ENCODE peak calls at places on chromosomes 1 and 21, in eight cellular contexts. M is neural progenitor cell, L is fibroblast of lung, H is astrocyte, I is mammary epithelial cell, F is GM23248, R is HCT116, P is PC-9. U is an unnamed sample.
A peak's percentile ranks its signal among the peaks of the same experiment; 100 is the strongest.

GRCh38 chr1:39102537-39103320 is 76.6 kb downstream of the NDUFS5 start:
- DNase-seq in F (peak; percentile 87), L (peak; percentile 87), R (peak; percentile 50), P (peak; percentile 64), M (peak; percentile 80), H (peak; percentile 69), I (peak; percentile 68), U (peak; percentile 63)

GRCh38 chr1:32337855-32338636 is 2.0 kb upstream of the MARCKSL1 start:
- DNase-seq in I (peak; percentile 85), F (no peak), R (no peak), P (no peak), M (peak; percentile 57), L (no peak), H (peak; percentile 55), U (no peak)

GRCh38 chr1:53639996-53640695 is 98.8 kb downstream of the GLIS1 start:
- DNase-seq in L (no peak), P (no peak), R (no peak), H (no peak), F (no peak), M (no peak), I (no peak), U (no peak)

GRCh38 chr1:151853411-151853930 is at the start of gene THEM5:
- DNase-seq in M (no peak), L (no peak), F (peak; percentile 51), I (no peak), P (no peak), H (no peak), R (no peak), U (peak; percentile 22)

GRCh38 chr1:87669671-87670070 is 341.0 kb downstream of the LMO4 start:
- DNase-seq in F (no peak), R (no peak), I (no peak), P (no peak), H (no peak), L (no peak), M (no peak), U (no peak)

GRCh38 chr21:42684109-42684916 is 30.9 kb downstream of the PDE9A start:
- DNase-seq in P (no peak), M (no peak), F (peak; percentile 38), L (no peak), I (no peak), H (no peak), R (no peak), U (peak; percentile 92)

GRCh38 chr1:14653461-14653960 is 55.0 kb downstream of the KAZN start:
- DNase-seq in M (no peak), I (peak; percentile 38), L (peak; percentile 11), P (no peak), H (no peak), R (no peak), F (no peak), U (no peak)

GRCh38 chr21:25867041-25867440 is 132.3 kb downstream of the GABPA start:
- DNase-seq in M (no peak), H (no peak), R (no peak), P (no peak), L (no peak), F (no peak), I (no peak), U (no peak)

GRCh38 chr1:43582162-43582566 is 51.5 kb downstream of the PTPRF start:
- DNase-seq in P (peak; percentile 91), M (peak; percentile 31), F (peak; percentile 97), R (peak; percentile 93), H (peak; percentile 95), L (peak; percentile 88), I (peak; percentile 99), U (peak; percentile 48)

GRCh38 chr1:2277741-2278488 is 49.8 kb downstream of the SKI start:
- DNase-seq in P (no peak), R (no peak), M (no peak), L (no peak), F (peak; percentile 63), I (no peak), H (no peak), U (no peak)

GRCh38 chr1:2276803-2277580 is 48.9 kb downstream of the SKI start:
- DNase-seq in H (peak; percentile 64), M (no peak), R (no peak), L (peak; percentile 47), P (no peak), I (no peak), F (peak; percentile 80), U (no peak)

GRCh38 chr1:2279210-2279639 is 51.1 kb downstream of the SKI start:
- DNase-seq in R (no peak), I (no peak), F (peak; percentile 70), P (no peak), H (peak; percentile 96), L (peak; percentile 93), M (peak; percentile 91), U (peak; percentile 35)

GRCh38 chr1:2279882-2280281 is 51.8 kb downstream of the SKI start:
- DNase-seq in H (no peak), R (no peak), M (no peak), I (no peak), F (no peak), P (no peak), L (no peak), U (no peak)

GRCh38 chr1:2278591-2279209 is 50.6 kb downstream of the SKI start:
- DNase-seq in L (no peak), R (no peak), F (no peak), P (no peak), H (no peak), M (no peak), I (no peak), U (no peak)
- TF ChIP-seq EZH2 in L (no peak), R (no peak), F (no peak), P (no peak), H (no peak), M (no peak), I (no peak), U (no peak)

GRCh38 chr1:234728740-234729139 is 118.8 kb upstream of the IRF2BP2 start:
- DNase-seq in R (no peak), I (no peak), P (no peak), H (no peak), M (no peak), F (no peak), L (no peak), U (no peak)

GRCh38 chr1:234731371-234732085 is 121.5 kb upstream of the IRF2BP2 start:
- DNase-seq in H (peak; percentile 92), R (peak; percentile 21), L (peak; percentile 71), F (peak; percentile 94), P (peak; percentile 84), M (no peak), I (peak; percentile 93), U (peak; percentile 22)

GRCh38 chr1:234730110-234730509 is 120.1 kb upstream of the IRF2BP2 start:
- DNase-seq in R (no peak), M (no peak), P (no peak), L (no peak), I (no peak), F (no peak), H (no peak), U (no peak)

GRCh38 chr1:234730542-234731370 is 120.8 kb upstream of the IRF2BP2 start:
- DNase-seq in P (no peak), H (no peak), I (no peak), R (no peak), F (no peak), M (no peak), L (no peak), U (peak; percentile 63)

DNA sequence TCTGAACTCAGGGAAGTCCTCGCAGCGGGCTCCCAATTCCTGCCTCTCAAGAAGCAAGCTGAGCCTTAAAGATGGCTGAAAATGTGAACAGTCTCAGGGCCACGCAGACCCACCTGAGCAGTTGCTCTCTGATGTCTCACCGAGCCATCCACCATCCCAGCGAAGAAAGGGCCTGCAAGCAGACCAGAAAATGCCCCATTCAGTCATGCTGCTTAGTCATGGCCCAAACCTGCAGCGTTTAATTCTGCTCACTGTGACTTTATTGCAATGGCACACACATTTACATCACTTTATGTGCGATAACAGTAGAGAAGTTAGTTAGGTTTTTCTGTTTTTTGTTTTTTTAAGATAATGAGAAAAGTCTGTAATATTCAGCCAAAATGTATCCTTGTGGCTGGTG is 119.6 kb upstream of the IRF2BP2 start:
- DNase-seq in I (no peak), M (no peak), P (no peak), L (no peak), R (no peak), F (peak; percentile 57), H (peak; percentile 85), U (no peak)
- H3K27ac ChIP-seq in I (no peak overlapping the region), M (no peak overlapping the region), P (no peak overlapping the region), L (no peak overlapping the region), R (no peak overlapping the region), F (no peak overlapping the region), H (peak overlapping the region; percentile 91), U (peak overlapping the region; percentile 52)

GRCh38 chr1:92484171-92484471 is 2.6 kb downstream of the GFI1 start:
- DNase-seq in P (no peak), I (no peak), L (no peak), H (no peak), M (no peak), F (no peak), R (no peak), U (no peak)
- H3K4me3 ChIP-seq in P (peak overlapping the region; percentile 78), I (no peak overlapping the region), L (no peak overlapping the region), H (no peak overlapping the region), M (peak overlapping the region; percentile 52), F (no peak overlapping the region), R (peak overlapping the region; percentile 84), U (peak overlapping the region; percentile 74)

GRCh38 chr1:99005537-99005942 is 879 bp upstream of the PLPPR5 start:
- DNase-seq in R (no peak), I (no peak), P (no peak), H (no peak), F (peak; percentile 29), M (peak; percentile 44), L (no peak), U (no peak)
- TF ChIP-seq EZH2 in R (no peak), I (peak; percentile 44), P (no peak), H (no peak), F (no peak), M (no peak), L (no peak), U (no peak)

GRCh38 chr1:6911974-6912373 is 126.7 kb downstream of the CAMTA1 start:
- DNase-seq in L (peak; percentile 30), P (no peak), I (no peak), F (no peak), M (no peak), R (no peak), H (no peak), U (no peak)
- H3K27ac ChIP-seq in L (no peak overlapping the region), P (no peak overlapping the region), I (no peak overlapping the region), F (no peak overlapping the region), M (no peak overlapping the region), R (no peak overlapping the region), H (no peak overlapping the region), U (no peak overlapping the region)

GRCh38 chr1:34982820-34983376 is 2.2 kb downstream of the TMEM35B start:
- DNase-seq in P (no peak), F (no peak), H (no peak), R (no peak), L (no peak), I (no peak), M (no peak), U (peak; percentile 26)

GRCh38 chr1:34984435-34985062 is 598 bp downstream of the TMEM35B start:
- DNase-seq in L (peak; percentile 42), R (no peak), F (peak; percentile 69), M (peak; percentile 39), H (peak; percentile 32), I (peak; percentile 27), P (no peak), U (peak; percentile 47)

GRCh38 chr1:34985063-34985770 is at the start of gene TMEM35B:
- DNase-seq in M (peak; percentile 72), H (peak; percentile 31), F (peak; percentile 80), R (no peak), I (peak; percentile 32), L (peak; percentile 47), P (no peak), U (peak; percentile 84)

GRCh38 chr1:34980715-34981114 is 4.4 kb downstream of the TMEM35B start:
- DNase-seq in M (no peak), F (no peak), I (no peak), R (no peak), L (no peak), H (no peak), P (no peak), U (no peak)

GRCh38 chr1:34983700-34984355 is 1.3 kb downstream of the TMEM35B start:
- DNase-seq in M (peak; percentile 28), P (no peak), F (peak; percentile 11), R (no peak), H (peak; percentile 40), I (peak; percentile 28), L (no peak), U (no peak)
- H3K4me3 ChIP-seq in M (peak overlapping the region; percentile 60), P (peak overlapping the region; percentile 71), F (peak overlapping the region; percentile 84), R (peak overlapping the region; percentile 93), H (peak overlapping the region; percentile 87), I (peak overlapping the region; percentile 47), L (peak overlapping the region; percentile 66), U (peak overlapping the region; percentile 56)